ENCODE peak calls at places on chromosomes 6 and 20, in five cellular contexts. V, M, G, A and P are unnamed samples.

GRCh38 chr20:584375-585301 is 25.5 kb downstream of the TCF15 start:
- DNase-seq in A (no peak), V (no peak), G (peak), M (peak), P (peak)

GRCh38 chr6:112560651-112561050 is 213.5 kb downstream of the RFPL4B start:
- DNase-seq in V (no peak), G (no peak), M (no peak), A (no peak), P (peak)

GRCh38 chr20:38315290-38315966 is 11.5 kb downstream of the BPI start:
- DNase-seq in V (no peak), G (no peak), A (no peak), M (no peak), P (peak)

GRCh38 chr6:52371656-52372151 is 9.8 kb downstream of the PAQR8 start:
- DNase-seq in A (no peak), V (no peak), M (no peak), G (no peak), P (no peak)

GRCh38 chr20:49612127-49612738 is 44.3 kb upstream of the PTGIS start:
- DNase-seq in M (no peak), A (no peak), G (no peak), V (no peak), P (no peak)

GRCh38 chr20:44388466-44389023 is 33.0 kb downstream of the HNF4A start:
- DNase-seq in A (peak), V (peak), M (peak), G (peak), P (peak)

GRCh38 chr6:160926281-160927276 is 65.0 kb upstream of the MAP3K4 start:
- DNase-seq in M (no peak), G (no peak), A (no peak), V (no peak), P (no peak)

GRCh38 chr6:132790450-132790849 is 8.0 kb downstream of the SLC18B1 start:
- DNase-seq in A (no peak), M (no peak), G (no peak), V (no peak), P (no peak)

GRCh38 chr6:73030257-73030656 is 195.0 kb downstream of the KHDC1L start:
- DNase-seq in G (no peak), M (no peak), A (no peak), V (no peak), P (no peak)

GRCh38 chr6:131136021-131136847 is 967 bp downstream of the AKAP7 start:
- DNase-seq in A (no peak), G (no peak), M (no peak), V (peak), P (peak)

GRCh38 chr6:5996701-5997419 is 9.9 kb downstream of the NRN1 start:
- DNase-seq in V (no peak), M (no peak), A (no peak), G (no peak), P (peak)

GRCh38 chr20:22977047-22977785 is 57.9 kb upstream of the SSTR4 start:
- DNase-seq in V (no peak), G (no peak), A (no peak), M (no peak), P (no peak)

GRCh38 chr6:35429463-35429862 is 22.7 kb upstream of the FANCE start:
- DNase-seq in V (no peak), A (no peak), G (no peak), M (no peak), P (peak)

GRCh38 chr6:44667668-44668390 is 280.3 kb downstream of the CDC5L start:
- DNase-seq in M (peak), V (peak), A (no peak), G (peak), P (peak)

GRCh38 chr6:16324622-16325225 is 86.3 kb downstream of the GMPR start:
- DNase-seq in M (no peak), A (no peak), V (no peak), G (no peak), P (no peak)

GRCh38 chr20:62952373-62953166 is at the start of gene SLC17A9:
- DNase-seq in A (no peak), G (peak), V (no peak), M (no peak), P (peak)

GRCh38 chr6:38432479-38432878 is 207.2 kb downstream of the BTBD9 start:
- DNase-seq in A (no peak), V (no peak), M (no peak), G (no peak), P (no peak)

GRCh38 chr6:8238772-8239683 is 136.7 kb upstream of the EEF1E1 start:
- DNase-seq in V (no peak), A (no peak), M (no peak), G (no peak), P (no peak)

GRCh38 chr6:158488065-158488464 is 71.8 kb upstream of the TMEM181 start:
- DNase-seq in G (peak), A (no peak), M (no peak), V (peak), P (no peak)

GRCh38 chr6:35624341-35625070 is 64.2 kb downstream of the FKBP5 start:
- DNase-seq in A (no peak), M (no peak), V (no peak), G (no peak), P (peak)

GRCh38 chr20:57649617-57650015 is 29.4 kb upstream of the ZBP1 start:
- DNase-seq in A (no peak), M (no peak), G (no peak), V (no peak), P (no peak)

GRCh38 chr20:49570161-49570827 is 2.4 kb upstream of the PTGIS start:
- DNase-seq in V (no peak), G (no peak), A (no peak), M (no peak), P (no peak)

GRCh38 chr6:94269256-94269655 is 849.9 kb upstream of the EPHA7 start:
- DNase-seq in A (no peak), V (no peak), G (no peak), M (no peak), P (no peak)

GRCh38 chr6:27651371-27651732 is 178.4 kb upstream of the ZNF184 start:
- DNase-seq in G (peak), M (peak), A (no peak), V (no peak), P (no peak)

GRCh38 chr6:13027200-13027599 is 301.1 kb downstream of the TBC1D7 start:
- DNase-seq in A (no peak), V (no peak), M (no peak), G (no peak), P (no peak)

GRCh38 chr6:41409489-41409888 is 74.1 kb downstream of the NCR2 start:
- DNase-seq in G (no peak), A (no peak), V (no peak), M (no peak), P (no peak)

GRCh38 chr20:37361336-37361735 is 15.4 kb downstream of the SRC start:
- DNase-seq in A (no peak), G (no peak), M (no peak), V (no peak), P (no peak)

GRCh38 chr6:47477497-47478232 is at the start of gene CD2AP:
- DNase-seq in M (peak), A (peak), V (peak), G (peak), P (peak)
- H3K4me3 ChIP-seq in M (peak), A (peak), V (peak), G (peak), P (peak)

GRCh38 chr6:89145461-89145961 is 344 bp upstream of the PM20D2 start:
- DNase-seq in G (no peak), A (no peak), M (no peak), V (peak), P (peak)

GRCh38 chr6:89138173-89138572 is 7.7 kb upstream of the PM20D2 start:
- DNase-seq in A (no peak), V (no peak), G (no peak), M (no peak), P (no peak)

GRCh38 chr6:89144358-89145041 is 1.4 kb upstream of the PM20D2 start:
- DNase-seq in A (no peak), G (no peak), V (no peak), M (no peak), P (peak)

GRCh38 chr6:89139509-89140346 is 6.1 kb upstream of the PM20D2 start:
- DNase-seq in M (no peak), G (no peak), V (no peak), A (no peak), P (no peak)

GRCh38 chr6:89140347-89141159 is 5.3 kb upstream of the PM20D2 start:
- DNase-seq in G (no peak), A (no peak), V (no peak), M (no peak), P (no peak)
- TF ChIP-seq MAX in G (no peak), A (no peak), V (no peak), M (no peak), P (no peak)

DNA sequence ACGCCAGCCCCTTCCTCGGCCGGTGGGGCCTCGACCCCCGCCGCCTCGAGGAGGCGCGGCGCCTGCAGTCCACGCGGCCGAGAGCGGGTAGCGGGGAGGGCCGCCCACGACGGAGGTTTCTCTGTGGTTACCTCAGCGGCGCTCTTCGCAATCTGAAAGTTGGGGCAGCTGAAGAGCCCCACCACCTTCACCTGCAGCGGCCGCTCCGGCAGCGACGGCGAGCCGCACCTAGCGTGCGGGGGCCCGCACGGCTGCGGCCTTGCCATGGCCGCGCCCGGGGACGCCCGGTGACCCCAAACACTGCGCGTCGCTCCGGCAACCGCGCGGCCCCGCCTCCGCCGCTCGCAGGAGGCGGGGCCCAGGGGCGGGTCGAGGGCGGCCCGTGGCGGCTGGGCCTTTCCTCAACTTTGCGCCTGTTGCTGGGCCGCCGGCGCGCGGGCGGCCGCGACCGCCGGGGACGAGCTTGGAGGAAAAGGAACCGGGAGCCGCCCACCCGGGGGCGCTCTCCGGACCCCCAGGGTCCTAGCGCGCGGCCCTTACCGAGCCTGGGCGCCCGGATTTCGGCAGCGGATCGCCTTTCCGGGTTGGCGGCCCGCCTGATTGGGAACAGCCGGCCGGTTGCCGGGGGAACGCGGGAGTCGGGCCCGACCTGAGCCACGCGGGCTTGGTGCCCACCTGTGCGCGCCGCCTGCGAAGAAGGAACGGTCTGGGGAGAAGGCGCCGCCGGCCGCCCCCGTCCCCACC is at the start of the genes PPIL6 and SMPD2:
- DNase-seq in A (peak), G (peak), M (peak), V (peak), P (peak)
- TF ChIP-seq POLR2A in A (no peak), G (no peak), M (peak), V (peak), P (no peak)

DNA sequence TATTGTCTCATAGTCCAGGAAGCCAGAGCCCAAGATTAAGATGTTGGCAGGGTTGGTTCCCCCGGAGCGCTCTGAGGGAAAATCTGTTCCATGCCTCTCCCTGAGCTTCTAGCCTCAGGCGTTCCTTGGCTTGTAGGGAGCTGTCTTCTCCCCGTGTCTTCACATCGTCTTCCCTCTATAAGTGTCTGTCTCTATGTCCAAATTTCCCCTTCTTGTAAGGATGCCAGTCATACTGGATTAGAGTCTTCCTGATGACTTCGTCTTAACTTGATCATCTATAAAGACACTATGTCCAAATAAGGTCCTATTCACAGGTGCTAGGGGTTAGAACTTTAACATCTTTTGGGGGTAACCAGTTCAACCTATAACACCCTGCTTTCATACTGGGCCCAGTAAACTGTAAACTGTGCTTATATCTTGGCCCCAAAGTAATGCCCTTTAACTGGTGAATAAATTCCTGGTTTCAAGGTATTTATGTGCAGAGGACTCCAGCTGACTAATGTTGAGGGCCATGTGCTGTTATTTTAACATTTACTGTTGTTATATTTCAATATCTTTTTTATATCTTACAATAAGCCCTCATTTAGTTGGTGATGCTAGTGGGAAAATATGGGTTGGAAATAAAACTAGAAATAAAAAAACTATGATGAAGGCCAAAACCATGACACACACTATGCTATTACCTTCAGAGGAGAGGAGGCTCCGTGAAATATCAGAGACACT is 101.7 kb upstream of the IYD start:
- DNase-seq in M (no peak), V (no peak), A (no peak), G (no peak), P (no peak)
- H3K4me3 ChIP-seq in M (no peak), V (no peak), A (no peak), G (no peak), P (no peak)

DNA sequence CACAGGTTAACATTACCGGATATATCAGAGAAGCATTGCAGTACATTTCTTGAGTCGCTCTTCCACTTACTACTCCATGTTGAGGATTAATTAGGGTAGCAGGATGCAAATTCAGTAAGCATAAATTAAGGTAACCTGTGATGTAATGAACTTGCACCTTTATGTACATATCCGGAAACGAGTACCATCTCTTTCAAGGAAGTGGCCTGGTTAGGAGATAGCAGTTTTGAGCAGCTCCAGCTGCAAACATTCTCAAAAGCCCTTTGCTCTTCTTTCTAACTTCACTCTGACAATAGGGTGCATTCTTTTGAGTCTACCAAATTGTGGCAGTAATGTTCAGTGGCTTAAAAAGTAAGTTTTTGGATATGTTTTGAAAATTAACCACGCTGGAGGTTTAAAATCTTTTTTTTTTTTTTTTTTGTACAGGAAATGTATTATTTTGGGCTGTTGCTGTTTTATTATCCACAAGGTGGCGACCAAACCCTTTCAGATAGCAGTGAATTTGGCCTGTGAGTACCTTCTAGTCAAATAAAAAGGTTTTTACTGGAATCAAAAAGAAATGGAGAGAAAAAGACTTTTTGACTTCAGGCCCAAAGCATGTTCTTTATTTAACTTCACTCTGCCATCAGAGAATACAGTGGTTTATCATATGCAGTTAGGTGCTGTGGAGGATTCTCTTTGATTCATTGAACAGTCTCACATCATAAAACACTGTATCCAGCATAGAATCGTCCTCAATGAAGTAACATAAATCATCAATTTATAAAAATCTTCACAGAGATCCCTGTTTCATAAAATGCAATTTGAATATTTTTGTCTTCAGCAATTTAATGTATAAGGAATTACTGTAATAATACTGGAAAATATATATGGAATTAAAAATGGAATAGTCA is 8.9 kb downstream of the FAM217B start:
- DNase-seq in M (peak), A (no peak), G (peak), V (no peak), P (peak)
- TF ChIP-seq MAX in M (no peak), A (no peak), G (no peak), V (no peak), P (no peak)

DNA sequence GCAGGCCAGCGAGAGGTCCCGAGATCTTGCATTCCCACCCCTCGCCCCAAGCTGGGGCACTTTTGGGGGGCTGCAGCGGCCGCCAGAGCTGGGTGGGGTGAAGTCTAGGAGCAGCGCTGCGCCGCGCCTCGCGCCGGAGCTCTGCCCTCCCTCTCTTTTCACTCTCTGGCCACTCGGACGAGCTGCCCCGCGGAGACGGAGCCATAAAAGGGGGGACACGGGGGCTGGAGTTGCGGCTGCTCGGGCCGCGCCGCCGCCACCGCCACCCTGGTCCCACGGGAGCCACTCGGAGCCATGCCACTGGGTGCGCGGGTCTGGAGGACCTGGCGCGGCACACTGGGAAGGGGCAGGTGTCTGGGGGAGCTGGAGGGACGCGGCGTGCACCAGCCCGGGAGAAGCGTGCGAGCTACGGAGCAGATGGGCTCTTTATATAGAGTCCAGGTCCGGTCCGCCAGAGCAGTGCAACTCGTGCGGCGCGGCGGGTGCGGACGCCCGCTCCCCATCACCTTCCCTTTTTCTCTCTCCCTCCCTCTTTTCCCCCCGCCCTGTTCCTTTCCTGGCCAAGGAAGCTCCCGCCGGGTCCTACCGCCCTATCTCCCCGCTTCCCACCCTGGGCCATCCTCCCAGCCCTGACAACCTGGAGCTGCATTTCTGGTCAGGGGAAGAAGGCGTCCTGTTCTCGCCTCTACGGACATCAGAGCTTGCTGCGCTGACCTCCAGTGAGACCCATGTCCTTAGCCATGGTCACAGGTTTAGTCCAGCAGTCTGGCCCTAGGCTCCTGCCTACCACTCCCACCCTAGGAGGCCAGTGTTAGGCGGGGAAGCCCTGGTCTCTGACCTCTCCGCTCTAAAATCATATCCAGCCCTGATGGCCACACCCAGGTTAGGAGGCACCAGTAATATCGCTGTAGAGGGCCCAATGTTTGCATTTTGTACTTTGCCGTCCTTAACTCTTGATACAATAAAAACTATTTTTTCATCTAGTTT is 883 bp upstream of the HTR1B start:
- DNase-seq in V (no peak), A (no peak), G (no peak), M (no peak), P (no peak)
- TF ChIP-seq POLR2A in V (no peak), A (no peak), G (no peak), M (no peak), P (no peak)

DNA sequence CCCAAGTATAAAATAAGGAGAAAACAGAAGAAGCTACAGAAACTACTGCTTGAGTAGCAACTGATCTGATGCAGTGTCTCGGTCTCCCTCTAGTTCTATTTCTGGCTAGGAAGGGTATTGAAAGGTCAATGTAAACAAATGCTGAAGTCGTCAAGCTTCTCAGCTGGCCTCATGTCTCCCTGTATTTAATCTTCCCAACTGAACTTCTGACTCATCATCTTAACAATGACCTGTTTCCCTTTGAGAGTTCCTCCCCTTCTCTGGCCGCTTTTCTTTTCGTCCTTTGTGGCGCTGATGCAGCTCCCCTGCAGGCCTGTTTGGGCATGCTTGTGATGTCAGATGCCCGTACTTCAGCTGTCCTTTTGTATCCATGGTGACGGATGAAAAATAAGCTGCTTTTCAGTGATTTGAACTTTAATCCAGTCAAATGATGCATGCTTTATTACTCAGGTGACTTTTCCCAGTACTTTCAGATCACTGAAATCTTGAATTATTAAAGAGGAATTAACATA is 7.8 kb upstream of the LCA5 start:
- DNase-seq in M (peak), A (peak), G (peak), V (peak), P (peak)
- H3K4me3 ChIP-seq in M (no peak), A (no peak), G (no peak), V (no peak), P (no peak)